ENCODE peak calls at places on chromosomes 3 and 15, in ten cellular contexts. M is transverse colon, I is osteoblast, R is neural progenitor cell, K is MM.1S, Z is PC-3, C is body of pancreas, X is adrenal gland, U is nephron progenitor cell, J is NB4. L is an unnamed sample.

GRCh38 chr3:29644956-29645661 is 364.2 kb downstream of the RBMS3 start:
- DNase-seq in J (no peak), M (no peak), Z (no peak), U (no peak), K (no peak), R (no peak), C (no peak), X (no peak), I (no peak), L (peak)

GRCh38 chr3:5078151-5078550 is 43.9 kb upstream of the ARL8B start:
- DNase-seq in Z (peak), R (no peak), J (no peak), C (no peak), X (no peak), M (no peak), K (no peak), I (peak), U (no peak), L (no peak)

GRCh38 chr15:41727143-41727542 is 47.1 kb upstream of the MAPKBP1 start:
- DNase-seq in R (no peak), M (no peak), J (no peak), I (peak), U (no peak), Z (no peak), K (no peak), C (no peak), X (no peak), L (no peak)

GRCh38 chr15:52103217-52104207 is 9.1 kb downstream of the BCL2L10 start:
- DNase-seq in M (peak), Z (peak), J (peak), C (peak), R (no peak), K (no peak), X (peak), U (no peak), I (peak), L (peak)

GRCh38 chr15:73368301-73369072 is at the start of gene HCN4:
- DNase-seq in K (no peak), X (no peak), R (peak), J (no peak), U (peak), Z (no peak), I (peak), M (no peak), C (peak), L (peak)

GRCh38 chr3:4021162-4021561 is 221.9 kb downstream of the LRRN1 start:
- DNase-seq in U (peak), J (peak), R (peak), K (no peak), C (no peak), I (no peak), M (no peak), X (no peak), Z (no peak), L (no peak)

GRCh38 chr3:157121522-157121921 is 38.4 kb downstream of the CCNL1 start:
- DNase-seq in Z (no peak), M (no peak), K (no peak), U (no peak), X (no peak), I (no peak), R (no peak), C (no peak), J (no peak), L (no peak)

GRCh38 chr3:129245141-129245540 is 4.3 kb upstream of the COPG1 start:
- DNase-seq in J (no peak), Z (peak), X (no peak), M (no peak), U (no peak), I (peak), K (no peak), R (no peak), C (no peak), L (no peak)

GRCh38 chr3:158909870-158910269 is 108.0 kb downstream of the MFSD1 start:
- DNase-seq in Z (no peak), K (no peak), X (no peak), J (no peak), I (no peak), M (no peak), U (no peak), C (no peak), R (no peak), L (no peak)

DNA sequence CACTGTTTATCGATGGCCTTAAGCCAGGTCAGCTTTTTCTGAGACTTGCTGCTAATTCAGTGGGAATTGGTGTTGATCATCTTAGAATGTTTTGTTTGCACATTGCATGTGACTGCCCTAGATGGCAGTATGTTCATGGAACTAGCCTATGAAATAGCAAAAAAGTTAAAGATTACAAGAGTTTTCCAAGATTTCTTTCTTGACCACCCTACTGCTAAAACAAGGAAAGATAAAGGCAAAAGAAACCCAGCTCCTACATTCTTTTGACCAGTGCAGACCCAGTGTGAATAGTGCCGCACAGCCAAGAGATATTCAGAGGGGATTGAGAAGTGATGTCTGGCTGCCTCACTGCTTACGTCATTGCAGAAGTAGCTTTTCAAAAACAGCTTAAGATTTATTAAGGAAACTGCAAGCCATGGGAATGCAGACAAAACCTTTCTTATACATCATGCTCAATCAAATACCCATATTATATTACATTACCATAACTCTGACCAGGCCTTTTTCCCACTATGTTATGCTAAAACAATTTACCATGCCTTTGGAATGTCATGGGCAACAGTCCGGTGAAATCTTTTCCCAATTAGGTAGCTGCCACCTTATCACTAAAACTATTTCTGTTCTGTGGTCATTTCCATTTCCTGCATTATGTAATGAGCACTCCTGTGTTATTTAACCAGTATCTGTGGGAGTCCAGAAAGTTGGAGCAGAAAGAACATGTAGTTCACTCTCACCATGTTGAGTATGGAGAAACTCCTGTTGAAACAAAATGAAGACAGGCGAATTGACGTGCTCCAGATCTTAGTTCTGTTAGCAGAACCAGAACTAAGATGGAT is 6.0 kb downstream of the PHLDB2 start:
- DNase-seq in K (no peak), J (no peak), C (no peak), U (no peak), R (no peak), M (no peak), Z (no peak), X (no peak), I (peak), L (peak)
- TF ChIP-seq CTCF in K (peak), J (no peak), C (no peak), U (no peak), R (no peak), M (no peak), Z (peak), X (no peak), I (peak), L (peak)

GRCh38 chr3:12541625-12542024 is 3.7 kb downstream of the MKRN2OS start:
- DNase-seq in M (no peak), Z (no peak), C (no peak), J (no peak), U (peak), R (peak), I (no peak), X (no peak), K (no peak), L (peak)

GRCh38 chr3:12532182-12532581 is 13.1 kb downstream of the MKRN2OS start:
- DNase-seq in X (no peak), R (no peak), C (no peak), I (no peak), Z (no peak), U (no peak), J (no peak), M (no peak), K (no peak), L (no peak)

GRCh38 chr3:12536423-12536822 is 8.9 kb downstream of the MKRN2OS start:
- DNase-seq in K (no peak), X (no peak), R (no peak), Z (no peak), U (no peak), C (no peak), M (no peak), I (peak), J (no peak), L (no peak)
- TF ChIP-seq CTCF in K (no peak), X (peak), R (peak), Z (peak), U (no peak), C (no peak), M (no peak), I (peak), J (no peak), L (peak)

GRCh38 chr3:142914286-142914811 is 25.5 kb upstream of the PCOLCE2 start:
- DNase-seq in R (no peak), M (no peak), J (no peak), I (no peak), Z (no peak), X (no peak), K (no peak), C (no peak), U (no peak), L (no peak)
- TF ChIP-seq CTCF in R (no peak), M (no peak), J (no peak), I (no peak), Z (no peak), X (no peak), K (no peak), C (no peak), U (no peak), L (no peak)

GRCh38 chr15:56242576-56243116 is 1.0 kb downstream of the RFX7 start:
- DNase-seq in J (no peak), C (no peak), M (no peak), I (peak), X (no peak), K (no peak), R (no peak), Z (no peak), U (no peak), L (no peak)

GRCh38 chr15:56244811-56245576 is 1.3 kb upstream of the RFX7 start:
- DNase-seq in I (peak), Z (no peak), K (no peak), C (peak), J (peak), U (peak), M (peak), X (peak), R (peak), L (no peak)

GRCh38 chr15:56243117-56243773 is 434 bp downstream of the RFX7 start:
- DNase-seq in K (peak), I (peak), Z (no peak), U (peak), J (peak), R (peak), X (peak), C (peak), M (peak), L (peak)

GRCh38 chr15:56244237-56244810 is 645 bp upstream of the RFX7 start:
- DNase-seq in J (peak), Z (peak), I (peak), R (peak), U (peak), K (no peak), C (peak), M (peak), X (peak), L (peak)

GRCh38 chr15:56243774-56244236 is at the start of gene RFX7:
- DNase-seq in X (peak), K (peak), U (peak), M (peak), R (peak), I (peak), C (peak), J (peak), Z (peak), L (peak)
- TF ChIP-seq CTCF in X (peak), K (no peak), U (no peak), M (no peak), R (no peak), I (no peak), C (no peak), J (no peak), Z (no peak), L (no peak)

DNA sequence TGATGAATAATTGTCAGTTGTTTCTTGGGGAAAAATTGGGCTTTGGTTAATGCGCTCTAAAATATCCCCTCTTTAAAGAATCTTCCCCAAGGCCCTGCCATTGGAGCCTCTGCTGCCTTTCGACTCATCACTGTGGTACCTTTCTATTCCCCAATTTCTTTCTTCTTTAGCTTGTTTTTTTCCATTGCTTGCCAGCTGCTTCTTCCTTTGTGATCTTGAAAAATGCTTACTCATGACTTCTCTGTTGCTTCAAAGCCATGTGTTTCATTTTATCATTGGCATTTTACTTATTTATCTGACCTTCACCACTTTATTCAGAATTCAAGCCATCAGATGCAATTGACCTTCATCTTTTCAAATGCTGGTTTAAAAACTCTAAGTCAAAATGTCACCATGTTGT is 84.4 kb downstream of the SV2B start:
- DNase-seq in R (no peak), U (no peak), Z (no peak), I (no peak), X (no peak), C (no peak), M (no peak), K (no peak), J (no peak), L (no peak)
- TF ChIP-seq CTCF in R (no peak), U (no peak), Z (no peak), I (no peak), X (no peak), C (no peak), M (no peak), K (no peak), J (no peak), L (no peak)

DNA sequence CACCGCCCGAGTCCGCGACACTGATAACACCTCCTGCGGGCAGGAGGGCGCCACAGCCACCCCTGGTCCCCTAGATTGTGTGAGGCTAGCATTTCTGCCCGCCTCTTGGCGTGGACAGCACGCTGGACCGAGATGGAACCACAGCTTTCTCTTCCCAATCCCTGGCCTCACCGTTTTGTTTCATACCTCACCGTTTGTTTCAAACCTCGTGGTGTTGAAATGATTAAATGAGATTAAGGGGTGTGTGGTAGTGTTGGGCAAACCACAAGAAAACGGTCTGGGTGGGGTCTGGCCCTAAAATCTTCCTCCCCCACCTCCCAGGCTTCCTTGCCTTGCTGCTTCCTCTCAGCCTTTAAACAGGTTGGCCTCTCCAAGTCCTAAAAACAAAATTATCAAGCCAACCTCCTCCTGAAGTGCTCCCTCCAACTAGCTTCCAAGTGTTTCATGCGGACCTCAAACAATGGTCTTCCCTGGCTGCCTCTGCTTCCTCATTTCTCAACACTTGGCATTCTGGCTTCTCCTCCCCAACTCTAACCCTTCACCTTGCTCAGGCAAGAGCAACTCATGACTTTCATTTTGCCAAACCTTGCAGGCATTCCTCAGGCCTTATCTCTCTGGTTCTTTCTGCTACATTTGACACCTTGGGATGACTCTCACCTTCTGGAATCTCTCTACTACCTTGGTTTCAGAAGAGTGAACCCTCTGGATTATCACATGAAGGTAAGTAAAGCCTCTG is 1.4 kb upstream of the ATP13A3 start:
- DNase-seq in Z (peak), I (peak), K (no peak), R (no peak), X (no peak), U (no peak), J (peak), M (no peak), C (no peak), L (no peak)
- TF ChIP-seq CTCF in Z (no peak), I (no peak), K (no peak), R (no peak), X (no peak), U (no peak), J (no peak), M (no peak), C (no peak), L (no peak)